ENCODE peak calls at places on chromosomes 5 and 9, in five cellular contexts. L is PC-3, Q is tibial artery, A is epithelial cell of esophagus, T is H1. X is an unnamed sample.

GRCh38 chr5:167952278-167952990 is 339.0 kb upstream of the WWC1 start:
- DNase-seq in L (no peak), Q (no peak), A (no peak), T (no peak), X (no peak)

GRCh38 chr9:101333923-101334702 is 50.7 kb downstream of the BAAT start:
- DNase-seq in L (no peak), Q (no peak), A (no peak), T (no peak), X (no peak)

GRCh38 chr5:177194278-177194677 is 60.7 kb downstream of the NSD1 start:
- DNase-seq in L (peak; percentile 94), Q (no peak), A (peak; percentile 91), T (no peak), X (peak; percentile 69)

GRCh38 chr9:1454211-1454979 is 404.2 kb downstream of the DMRT2 start:
- DNase-seq in L (no peak), Q (no peak), A (no peak), T (no peak), X (no peak)

GRCh38 chr9:114925672-114926071 is 4.7 kb downstream of the TNFSF8 start:
- DNase-seq in L (no peak), Q (no peak), A (no peak), T (no peak), X (no peak)

GRCh38 chr9:16925426-16925825 is 55.0 kb upstream of the BNC2 start:
- DNase-seq in L (no peak), Q (no peak), A (no peak), T (no peak), X (no peak)

GRCh38 chr5:143705416-143705815 is 106.5 kb upstream of the HMHB1 start:
- DNase-seq in L (no peak), Q (no peak), A (no peak), T (no peak), X (no peak)

GRCh38 chr5:40368200-40368599 is 311.5 kb upstream of the PTGER4 start:
- DNase-seq in L (no peak), Q (no peak), A (no peak), T (no peak), X (no peak)

GRCh38 chr5:17005087-17005828 is 69.2 kb upstream of the MYO10 start:
- DNase-seq in L (no peak), Q (no peak), A (no peak), T (no peak), X (no peak)

GRCh38 chr9:21580636-21581353 is 98.7 kb upstream of the IFNE start:
- DNase-seq in L (peak; percentile 77), Q (no peak), A (peak; percentile 54), T (no peak), X (no peak)

GRCh38 chr9:137988051-137988450 is 110.5 kb downstream of the CACNA1B start:
- DNase-seq in L (no peak), Q (peak; percentile 34), A (no peak), T (peak; percentile 7), X (no peak)

GRCh38 chr5:172620506-172620905 is 20.6 kb upstream of the NEURL1B start:
- DNase-seq in L (no peak), Q (peak; percentile 21), A (no peak), T (no peak), X (peak; percentile 5)

GRCh38 chr9:111148994-111149759 is 110.9 kb upstream of the LPAR1 start:
- DNase-seq in L (peak; percentile 19), Q (no peak), A (peak; percentile 26), T (no peak), X (peak; percentile 23)

GRCh38 chr5:174910245-174910737 is 185.9 kb downstream of the MSX2 start:
- DNase-seq in L (peak; percentile 65), Q (peak; percentile 74), A (peak; percentile 20), T (peak; percentile 92), X (peak; percentile 20)

GRCh38 chr5:143679777-143680176 is 132.2 kb upstream of the HMHB1 start:
- DNase-seq in L (peak; percentile 80), Q (no peak), A (peak; percentile 19), T (no peak), X (no peak)

GRCh38 chr9:34929506-34930102 is 28.5 kb upstream of the PHF24 start:
- DNase-seq in L (peak; percentile 32), Q (no peak), A (peak; percentile 53), T (peak; percentile 66), X (no peak)

GRCh38 chr5:176438959-176439757 is 9.0 kb upstream of the FAF2 start:
- DNase-seq in L (peak; percentile 95), Q (no peak), A (peak; percentile 75), T (no peak), X (no peak)

GRCh38 chr5:174045470-174046025 is at the start of gene NSG2:
- DNase-seq in L (peak; percentile 95), Q (no peak), A (peak; percentile 68), T (peak; percentile 83), X (no peak)

GRCh38 chr9:113131689-113132151 is 19.1 kb upstream of the SLC31A2 start:
- DNase-seq in L (peak; percentile 30), Q (no peak), A (peak; percentile 56), T (peak; percentile 49), X (no peak)

GRCh38 chr5:112308608-112309007 is 110.5 kb downstream of the EPB41L4A start:
- DNase-seq in L (no peak), Q (no peak), A (no peak), T (no peak), X (no peak)

GRCh38 chr5:147966829-147967228 is 60.5 kb upstream of the C5orf46 start:
- DNase-seq in L (no peak), Q (no peak), A (no peak), T (no peak), X (no peak)

GRCh38 chr5:56270058-56270457 is 36.9 kb upstream of the ANKRD55 start:
- DNase-seq in L (peak; percentile 12), Q (no peak), A (no peak), T (no peak), X (no peak)

GRCh38 chr5:2759696-2760461 is 8.4 kb upstream of the IRX2 start:
- DNase-seq in L (peak; percentile 84), Q (no peak), A (peak; percentile 66), T (peak; percentile 44), X (no peak)

GRCh38 chr5:173970878-173971650 is 17.9 kb upstream of the C5orf47 start:
- DNase-seq in L (no peak), Q (no peak), A (no peak), T (peak; percentile 49), X (peak; percentile 34)

GRCh38 chr9:129451089-129451656 is 169.7 kb downstream of the C9orf50 start:
- DNase-seq in L (no peak), Q (no peak), A (no peak), T (no peak), X (no peak)

DNA sequence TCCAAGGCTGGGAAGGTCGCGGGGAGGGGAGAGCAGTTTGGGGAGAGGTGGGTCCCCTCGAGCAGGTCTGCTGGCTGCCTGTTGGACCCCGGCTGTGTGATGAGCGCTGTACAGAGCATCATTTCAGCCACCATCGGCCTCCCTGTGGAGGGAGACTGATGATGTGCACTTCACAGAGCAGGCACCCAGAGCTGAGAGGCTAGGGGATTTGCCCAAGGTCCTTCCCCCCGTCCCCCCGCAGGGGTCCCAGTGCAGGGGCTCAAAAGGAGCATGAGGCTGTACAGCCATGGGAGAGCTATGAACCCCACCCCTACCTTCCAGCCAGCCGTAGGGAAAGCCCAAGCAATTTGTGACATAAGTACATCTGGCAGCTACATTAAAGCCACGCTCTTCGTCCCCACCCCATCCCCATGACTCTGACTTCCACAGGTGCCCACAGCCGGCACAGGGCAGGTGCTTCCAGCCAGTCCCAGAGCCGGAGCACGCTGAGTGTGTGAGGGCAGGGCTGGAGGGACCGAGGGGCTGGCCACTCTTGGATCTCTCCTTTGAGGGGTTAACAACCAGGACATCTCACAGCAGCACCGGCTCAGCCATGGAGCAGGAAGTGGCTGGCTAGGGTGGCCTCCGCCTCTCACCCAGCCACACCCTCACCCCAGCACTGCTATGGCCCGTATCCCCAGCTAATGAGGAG is 2.3 kb upstream of the FAM78A start:
- DNase-seq in L (no peak), Q (no peak), A (no peak), T (no peak), X (no peak)
- H3K4me3 ChIP-seq in L (no peak overlapping the region), Q (no peak overlapping the region), A (no peak overlapping the region), T (no peak overlapping the region), X (no peak overlapping the region)

DNA sequence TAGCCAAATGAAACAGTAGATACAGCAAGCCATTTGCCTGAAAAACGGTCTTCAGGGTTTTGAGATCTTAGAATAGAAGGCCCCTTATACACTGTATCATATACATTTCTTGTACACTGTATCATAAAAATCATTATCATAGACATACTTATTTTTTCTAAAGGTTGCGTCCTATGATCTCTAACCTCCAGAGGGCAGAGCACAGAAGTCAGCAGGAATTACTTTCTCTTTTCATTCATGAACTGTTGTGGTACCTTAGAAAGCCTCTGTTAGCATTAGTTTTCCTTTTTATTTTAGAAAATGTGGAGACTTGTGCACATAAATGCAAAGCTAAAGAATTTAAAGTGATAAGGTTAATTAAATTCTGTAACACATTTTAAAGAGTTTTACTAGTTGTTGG is 115.4 kb downstream of the OXCT1 start:
- DNase-seq in L (peak; percentile 7), Q (no peak), A (no peak), T (no peak), X (no peak)
- TF ChIP-seq CTCF in L (peak; percentile 45), Q (no peak), A (peak; percentile 1), T (no peak), X (no peak)

DNA sequence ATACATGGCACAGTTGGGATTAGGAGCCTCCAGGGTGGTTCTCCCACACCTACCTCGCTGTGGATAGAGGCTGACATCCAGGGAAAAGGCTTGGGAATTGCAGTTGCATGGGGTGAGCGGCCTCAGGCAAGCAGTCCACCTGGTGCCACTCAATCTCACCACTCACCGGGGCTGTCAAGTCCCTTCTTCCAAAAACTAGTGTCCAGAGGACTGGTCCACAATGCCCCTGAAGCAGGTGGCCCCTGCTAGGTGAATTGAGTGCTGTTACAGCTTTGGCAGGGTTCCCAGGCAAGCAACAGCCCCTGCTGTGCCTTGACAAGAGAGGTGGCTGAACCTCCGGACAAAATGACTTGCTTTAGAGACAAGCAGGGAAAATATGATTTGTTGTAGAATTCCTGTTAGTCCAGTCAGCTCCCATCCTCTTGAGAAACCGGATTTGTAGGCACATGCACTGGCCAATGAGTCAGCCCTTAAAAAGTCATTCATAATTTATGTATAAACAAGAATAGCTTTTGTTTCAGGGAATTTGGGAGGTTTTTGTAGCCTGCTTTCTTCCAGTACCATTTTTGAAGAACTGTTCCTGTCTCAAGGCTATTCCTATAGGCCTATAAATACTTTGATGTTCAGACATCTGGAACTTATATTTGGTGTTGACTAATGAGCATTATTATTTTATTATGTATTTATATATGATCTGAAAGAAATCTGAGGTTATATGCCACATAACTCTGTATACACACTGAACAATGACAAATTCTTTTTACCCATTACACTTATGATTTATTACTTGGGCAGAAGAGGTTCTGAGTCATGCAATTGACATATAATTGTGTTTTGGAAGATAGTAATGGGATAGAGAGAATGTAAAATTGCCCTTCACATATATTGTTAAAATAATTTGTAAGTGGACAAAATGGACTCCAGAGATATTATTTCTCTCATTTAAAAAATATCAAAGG is 411.1 kb downstream of the ACTL7B start:
- DNase-seq in L (peak; percentile 91), Q (no peak), A (peak; percentile 96), T (no peak), X (peak; percentile 44)
- H3K4me3 ChIP-seq in L (peak overlapping the region; percentile 56), Q (no peak overlapping the region), A (peak overlapping the region; percentile 54), T (no peak overlapping the region), X (no peak overlapping the region)

GRCh38 chr5:149679876-149680809 is 50.0 kb upstream of the PPARGC1B start:
- DNase-seq in L (no peak), Q (no peak), A (no peak), T (no peak), X (no peak)

GRCh38 chr5:149682532-149683076 is 47.5 kb upstream of the PPARGC1B start:
- DNase-seq in L (no peak), Q (no peak), A (no peak), T (no peak), X (no peak)

GRCh38 chr5:149681922-149682321 is 48.2 kb upstream of the PPARGC1B start:
- DNase-seq in L (no peak), Q (no peak), A (no peak), T (no peak), X (no peak)

GRCh38 chr5:149680810-149681221 is 49.3 kb upstream of the PPARGC1B start:
- DNase-seq in L (no peak), Q (peak; percentile 73), A (no peak), T (no peak), X (no peak)

GRCh38 chr5:149681252-149681651 is 48.9 kb upstream of the PPARGC1B start:
- DNase-seq in L (no peak), Q (no peak), A (no peak), T (no peak), X (no peak)
- TF ChIP-seq CTCF in L (no peak), Q (no peak), A (no peak), T (no peak), X (no peak)

X was measured in uterus.